ENCODE peak calls at places on chromosome 15, in seven cellular contexts. H, G, O, B, D, T and J are unnamed samples.

GRCh38 chr15:70810916-70811578 is 42.9 kb downstream of the LARP6 start:
- DNase-seq in O (no peak), H (no peak), B (no peak), D (no peak), T (no peak), G (no peak), J (no peak)

GRCh38 chr15:75791337-75791713 is 51.9 kb upstream of the UBE2Q2 start:
- DNase-seq in G (no peak), O (no peak), B (no peak), T (no peak), H (no peak), D (no peak), J (no peak)

GRCh38 chr15:100714749-100715342 is 112.5 kb downstream of the ASB7 start:
- DNase-seq in G (no peak), B (no peak), O (no peak), D (no peak), H (no peak), T (no peak), J (no peak)

GRCh38 chr15:96122077-96123027 is 208.1 kb upstream of the NR2F2 start:
- DNase-seq in B (no peak), D (no peak), T (no peak), H (peak), G (no peak), O (no peak), J (no peak)

GRCh38 chr15:70935631-70936030 is 43.0 kb downstream of the LRRC49 start:
- DNase-seq in B (no peak), T (no peak), D (no peak), O (no peak), H (no peak), G (no peak), J (no peak)

GRCh38 chr15:101288905-101289513 is 6.0 kb downstream of the SNRPA1 start:
- DNase-seq in T (no peak), D (no peak), G (no peak), H (no peak), B (no peak), O (no peak), J (peak)

GRCh38 chr15:63640146-63640545 is 43.0 kb downstream of the FBXL22 start:
- DNase-seq in T (no peak), D (no peak), H (no peak), O (no peak), B (no peak), G (no peak), J (no peak)

GRCh38 chr15:93479679-93480078 is 390.7 kb upstream of the RGMA start:
- DNase-seq in T (no peak), H (no peak), O (no peak), G (peak), D (peak), B (no peak), J (no peak)

GRCh38 chr15:78384651-78385050 is 44.5 kb downstream of the CRABP1 start:
- DNase-seq in D (no peak), B (no peak), H (no peak), G (no peak), T (no peak), O (no peak), J (no peak)

GRCh38 chr15:39596358-39597051 is 15.6 kb downstream of the THBS1 start:
- DNase-seq in T (no peak), D (no peak), G (no peak), O (no peak), B (no peak), H (peak), J (no peak)

GRCh38 chr15:54120949-54121463 is 142.8 kb downstream of the UNC13C start:
- DNase-seq in B (no peak), H (no peak), G (no peak), T (no peak), D (no peak), O (no peak), J (no peak)

GRCh38 chr15:74251187-74251811 is 15.2 kb downstream of the CCDC33 start:
- DNase-seq in B (no peak), G (peak), T (peak), H (no peak), D (peak), O (no peak), J (peak)